ENCODE peak calls at places on chromosome 13, in five cellular contexts. V is endothelial cell; Q is lower leg skin; G is activated naive CD4-positive, alpha-beta T cell treated with Interleukin-2 at 50 U/mL for 16 hours; T is stimulated activated CD4-positive, alpha-beta T cell treated with anti-CD3 and anti-CD28 coated beads, Interleukin-15, amount 100 ng/mL, for 48 hours. U is an unnamed sample.

GRCh38 chr13:100536643-100537180 is 51.9 kb downstream of the GGACT start:
- DNase-seq in V (no peak), Q (no peak), G (no peak), T (no peak), U (no peak)

GRCh38 chr13:32852568-32852967 is 163.7 kb upstream of the KL start:
- DNase-seq in V (no peak), Q (no peak), G (no peak), T (no peak), U (no peak)

GRCh38 chr13:36915106-36915505 is 4.9 kb downstream of the SMAD9 start:
- DNase-seq in V (no peak), Q (no peak), G (no peak), T (no peak), U (no peak)

GRCh38 chr13:47119568-47120080 is 222.8 kb upstream of the HTR2A start:
- DNase-seq in V (no peak), Q (no peak), G (no peak), T (no peak), U (no peak)

GRCh38 chr13:113171250-113172125 is 13.0 kb downstream of the PROZ start:
- DNase-seq in V (no peak), Q (peak; percentile 79), G (no peak), T (no peak), U (no peak)

GRCh38 chr13:28375250-28375930 is 119.5 kb downstream of the FLT1 start:
- DNase-seq in V (no peak), Q (no peak), G (no peak), T (no peak), U (no peak)

GRCh38 chr13:79723462-79724116 is 242.6 kb downstream of the NDFIP2 start:
- DNase-seq in V (no peak), Q (no peak), G (no peak), T (no peak), U (no peak)

GRCh38 chr13:113638806-113639205 is 19.2 kb downstream of the ATP4B start:
- DNase-seq in V (no peak), Q (peak; percentile 26), G (no peak), T (no peak), U (no peak)

GRCh38 chr13:20997301-20998061 is 63.9 kb downstream of the LATS2 start:
- DNase-seq in V (no peak), Q (peak; percentile 80), G (no peak), T (no peak), U (no peak)

GRCh38 chr13:72221276-72221962 is 354.4 kb upstream of the DACH1 start:
- DNase-seq in V (peak; percentile 38), Q (peak; percentile 82), G (no peak), T (no peak), U (no peak)

GRCh38 chr13:111275995-111276618 is 44.3 kb upstream of the TEX29 start:
- DNase-seq in V (no peak), Q (no peak), G (no peak), T (no peak), U (no peak)

GRCh38 chr13:83327091-83327490 is 555.2 kb downstream of the SLITRK1 start:
- DNase-seq in V (no peak), Q (no peak), G (no peak), T (no peak), U (no peak)

GRCh38 chr13:110361365-110361911 is 54.4 kb downstream of the COL4A2 start:
- DNase-seq in V (no peak), Q (peak; percentile 90), G (no peak), T (no peak), U (no peak)

GRCh38 chr13:25708268-25708667 is 336.5 kb downstream of the ATP8A2 start:
- DNase-seq in V (no peak), Q (no peak), G (no peak), T (no peak), U (no peak)

GRCh38 chr13:46641274-46642081 is 88.5 kb downstream of the LRCH1 start:
- DNase-seq in V (no peak), Q (peak; percentile 85), G (no peak), T (no peak), U (no peak)

GRCh38 chr13:25973085-25973484 is 78.7 kb downstream of the SHISA2 start:
- DNase-seq in V (no peak), Q (no peak), G (no peak), T (no peak), U (no peak)

GRCh38 chr13:49388256-49388655 is 55.6 kb downstream of the CAB39L start:
- DNase-seq in V (no peak), Q (no peak), G (no peak), T (no peak), U (no peak)

GRCh38 chr13:109715902-109716301 is 70.5 kb downstream of the IRS2 start:
- DNase-seq in V (no peak), Q (no peak), G (no peak), T (no peak), U (no peak)